ENCODE peak calls at places on chromosomes 6 and 20, in seven cellular contexts. B is IMR-90; V is CD8-positive, alpha-beta memory T cell; F is CD4-positive, CD25-positive, alpha-beta regulatory T cell; A is kidney epithelial cell; L is thoracic aorta; T is upper lobe of left lung. N is an unnamed sample. For H3K27me3 and H3K36me3, the result is how much of the 10 kb centered on the place peaks cover.

GRCh38 chr20:53949319-53949839 is 121.0 kb downstream of the BCAS1 start:
- DNase-seq in B (peak), V (peak), F (peak), A (peak), L (no peak), T (peak), N (no peak)

GRCh38 chr6:108133594-108134179 is 32.1 kb upstream of the NR2E1 start:
- DNase-seq in B (peak), V (no peak), F (no peak), A (peak), L (no peak), T (peak), N (peak)

GRCh38 chr6:137165375-137166246 is 7.8 kb downstream of the IL22RA2 start:
- DNase-seq in B (no peak), V (no peak), F (no peak), A (no peak), L (no peak), T (no peak), N (no peak)

GRCh38 chr20:23180451-23180921 is 94.4 kb upstream of the CD93 start:
- DNase-seq in B (no peak), V (no peak), F (no peak), A (no peak), L (no peak), T (no peak), N (no peak)

GRCh38 chr6:42428326-42429041 is 23.2 kb downstream of the TRERF1 start:
- DNase-seq in B (peak), V (peak), F (peak), A (no peak), L (no peak), T (peak), N (no peak)

GRCh38 chr20:63709149-63709527 is 1.3 kb downstream of the ZGPAT start:
- DNase-seq in B (no peak), V (no peak), F (no peak), A (no peak), L (no peak), T (no peak), N (no peak)

GRCh38 chr20:63686492-63687321 is 9.7 kb upstream of the TNFRSF6B start:
- DNase-seq in B (peak), V (no peak), F (no peak), A (peak), L (peak), T (peak), N (peak)

GRCh38 chr20:53738945-53739798 is 145.5 kb upstream of the ZNF217 start:
- DNase-seq in B (no peak), V (no peak), F (no peak), A (no peak), L (no peak), T (no peak), N (no peak)

GRCh38 chr20:57826731-57827287 is 117.0 kb upstream of the PMEPA1 start:
- DNase-seq in B (no peak), V (no peak), F (no peak), A (no peak), L (no peak), T (no peak), N (no peak)

GRCh38 chr6:154127638-154128037 is 88.6 kb downstream of the OPRM1 start:
- DNase-seq in B (no peak), V (no peak), F (no peak), A (no peak), L (no peak), T (no peak), N (peak)

GRCh38 chr6:27791182-27791939 is 120.8 kb downstream of the OR2B2 start:
- DNase-seq in B (peak), V (no peak), F (no peak), A (no peak), L (no peak), T (peak), N (peak)

GRCh38 chr6:27797960-27798359 is 114.2 kb downstream of the OR2B2 start:
- DNase-seq in B (no peak), V (no peak), F (no peak), A (no peak), L (no peak), T (no peak), N (no peak)

GRCh38 chr6:27795697-27796494 is 116.3 kb downstream of the OR2B2 start:
- DNase-seq in B (peak), V (no peak), F (peak), A (no peak), L (no peak), T (peak), N (peak)
- H3K4me3 ChIP-seq in B (no peak), V (no peak), F (no peak), A (no peak), L (no peak), T (no peak), N (no peak)

GRCh38 chr20:44709380-44709779 is 5.8 kb upstream of the CCN5 start:
- DNase-seq in B (no peak), V (no peak), F (no peak), A (no peak), L (no peak), T (no peak), N (peak)
- H3K27me3 ChIP-seq in B (under half), V (under half), F (under half), A (under half), L (under half), T (under half), N (under half)

GRCh38 chr20:34370062-34370461 is 7.0 kb downstream of the ITCH start:
- DNase-seq in B (no peak), V (no peak), F (no peak), A (no peak), L (no peak), T (no peak), N (no peak)
- H3K36me3 ChIP-seq in B (under half), V (under half), F (under half), A (under half), L (under half), T (under half), N (under half)

DNA sequence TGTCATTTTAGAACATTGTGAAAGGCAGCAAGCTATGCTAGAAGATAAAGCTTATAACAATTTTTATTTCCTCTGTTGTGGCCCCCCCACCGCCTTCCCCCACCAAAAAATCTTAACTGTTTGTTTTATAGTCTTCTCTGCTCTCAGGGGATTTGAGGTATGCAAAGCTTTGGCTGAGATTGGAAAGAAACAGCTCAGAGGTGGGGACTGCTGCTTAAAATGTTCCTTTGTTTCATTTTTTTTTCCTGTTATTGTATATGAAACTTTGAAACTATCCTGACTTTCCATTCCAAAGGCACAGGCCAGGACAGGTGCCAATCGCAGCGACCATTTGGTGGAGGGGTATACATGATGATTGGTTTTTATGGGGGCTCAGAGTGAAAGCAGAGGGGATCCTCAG is 114.7 kb upstream of the PHACTR1 start:
- DNase-seq in B (no peak), V (no peak), F (no peak), A (no peak), L (no peak), T (no peak), N (no peak)
- H3K4me3 ChIP-seq in B (no peak), V (no peak), F (no peak), A (no peak), L (peak), T (no peak), N (no peak)

DNA sequence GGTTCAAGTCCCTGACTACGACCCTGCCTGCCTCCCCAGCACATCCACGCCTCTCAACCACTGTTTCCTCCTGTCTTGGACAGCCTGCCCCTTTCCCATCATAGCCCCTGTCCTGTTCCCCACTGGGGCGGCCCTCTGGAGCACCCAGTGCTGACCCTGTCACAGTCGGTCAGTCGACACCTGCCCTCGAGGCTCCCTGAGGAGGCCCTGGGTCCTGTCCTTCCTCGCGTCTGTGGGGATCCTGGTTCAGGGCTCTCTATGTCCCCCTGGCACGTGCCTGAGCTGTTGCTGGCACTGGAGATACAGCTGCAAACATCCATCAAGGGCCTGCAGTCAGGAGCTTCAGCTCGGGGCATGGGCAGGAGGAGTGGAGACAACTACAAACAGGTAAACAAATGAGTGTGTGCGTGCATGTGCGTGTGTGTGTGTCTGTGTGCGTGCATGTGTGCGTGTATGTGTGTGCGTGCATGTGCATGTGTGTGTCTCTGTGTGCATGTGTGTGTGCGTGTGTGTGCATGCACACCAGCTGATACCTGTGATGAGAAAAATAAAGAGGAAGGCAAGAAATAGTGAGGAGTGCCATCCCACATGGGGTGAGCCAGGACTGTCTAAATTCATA is 132.8 kb downstream of the PHACTR3 start:
- DNase-seq in B (no peak), V (no peak), F (no peak), A (no peak), L (no peak), T (no peak), N (no peak)
- H3K27me3 ChIP-seq in B (under half), V (under half), F (under half), A (under half), L (under half), T (under half), N (under half)

GRCh38 chr20:38559764-38560163 is 21.2 kb upstream of the ADIG start:
- DNase-seq in B (peak), V (no peak), F (no peak), A (no peak), L (no peak), T (no peak), N (no peak)
- H3K36me3 ChIP-seq in B (under half), V (under half), F (half or more), A (under half), L (under half), T (half or more), N (under half)

DNA sequence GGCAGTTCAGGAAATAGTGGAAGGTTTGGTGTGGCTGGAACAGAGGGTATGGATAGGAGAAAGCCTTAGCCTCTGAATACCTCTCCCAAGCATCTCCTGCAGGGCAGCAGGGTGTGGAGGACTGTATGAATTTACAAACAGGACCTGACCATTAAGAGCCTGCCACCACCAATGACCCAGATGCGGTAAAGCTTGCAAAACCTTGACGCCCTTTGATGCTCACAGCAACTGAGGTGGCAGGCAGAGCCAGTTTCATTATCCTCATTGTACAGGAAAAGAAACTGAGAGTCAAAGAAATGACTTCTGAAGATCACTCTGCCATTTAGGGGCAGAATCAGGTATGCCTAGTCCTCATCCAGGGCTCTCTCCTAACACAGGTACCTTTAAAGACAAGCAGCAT is 2.4 kb downstream of the HM13 start:
- DNase-seq in B (no peak), V (no peak), F (no peak), A (no peak), L (no peak), T (no peak), N (no peak)
- H3K4me3 ChIP-seq in B (no peak), V (peak), F (peak), A (no peak), L (peak), T (no peak), N (no peak)

DNA sequence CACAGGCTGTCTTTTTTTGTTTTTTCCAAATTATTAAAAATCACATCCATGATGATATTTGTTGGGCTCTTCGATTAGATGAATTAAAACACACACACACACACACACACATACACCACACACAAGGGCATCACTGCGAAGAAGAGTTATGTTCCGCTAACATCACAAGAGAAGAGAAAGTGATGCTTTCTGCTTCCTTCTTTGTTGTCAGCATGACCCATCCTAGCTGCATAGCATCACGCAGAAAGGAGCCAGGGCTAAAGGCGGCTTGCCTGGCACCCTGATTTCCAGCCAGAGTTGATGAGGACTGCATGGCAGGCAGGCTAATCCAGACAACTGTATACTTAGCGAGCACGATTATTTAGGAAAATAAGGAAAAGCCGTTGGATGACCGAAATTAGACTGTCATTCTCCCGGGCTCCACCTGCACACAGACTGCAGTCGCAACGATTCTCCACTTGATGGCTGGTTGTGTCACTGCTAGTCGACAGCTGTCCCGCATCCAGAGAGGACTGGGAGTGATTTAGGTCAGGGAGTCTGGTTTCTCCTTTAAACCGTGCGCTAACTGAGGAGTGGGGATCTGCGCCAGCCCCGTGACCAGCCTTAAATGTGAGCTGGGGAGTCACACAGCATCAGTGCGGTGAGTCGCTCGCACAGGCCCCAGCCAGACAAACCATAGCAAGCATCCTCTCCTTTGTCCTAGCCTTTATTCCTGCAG is 70.6 kb upstream of the SOX4 start:
- DNase-seq in B (no peak), V (no peak), F (no peak), A (no peak), L (no peak), T (no peak), N (peak)
- H3K27me3 ChIP-seq in B (under half), V (under half), F (under half), A (under half), L (under half), T (under half), N (under half)

GRCh38 chr6:163461696-163462095 is 47.2 kb downstream of the QKI start:
- DNase-seq in B (no peak), V (no peak), F (no peak), A (no peak), L (no peak), T (no peak), N (no peak)

GRCh38 chr6:163466839-163467390 is 52.4 kb downstream of the QKI start:
- DNase-seq in B (no peak), V (no peak), F (no peak), A (no peak), L (no peak), T (no peak), N (no peak)

GRCh38 chr6:163460307-163460782 is 45.8 kb downstream of the QKI start:
- DNase-seq in B (peak), V (no peak), F (peak), A (no peak), L (no peak), T (no peak), N (no peak)

GRCh38 chr6:163463180-163463579 is 48.7 kb downstream of the QKI start:
- DNase-seq in B (no peak), V (no peak), F (no peak), A (no peak), L (no peak), T (no peak), N (no peak)

GRCh38 chr6:163463795-163464194 is 49.3 kb downstream of the QKI start:
- DNase-seq in B (no peak), V (no peak), F (no peak), A (no peak), L (no peak), T (no peak), N (no peak)
- H3K36me3 ChIP-seq in B (under half), V (under half), F (under half), A (under half), L (under half), T (under half), N (under half)